ENCODE peak calls at places on chromosomes 4 and X, in four cellular contexts. P is GM03348; M is body of pancreas; D is CD8-positive, alpha-beta T cell. R is an unnamed sample.

GRCh38 chrX:45667666-45668065 is 467.0 kb upstream of the DIPK2B start:
- DNase-seq in P (no peak), M (no peak), D (no peak), R (no peak)

GRCh38 chr4:118904935-118905334 is 16.3 kb downstream of the SYNPO2 start:
- DNase-seq in P (no peak), M (peak; percentile 11), D (no peak), R (no peak)

GRCh38 chr4:38788327-38788726 is 5.5 kb upstream of the TLR10 start:
- DNase-seq in P (peak; percentile 6), M (no peak), D (no peak), R (no peak)

GRCh38 chr4:156799121-156799589 is 172.4 kb downstream of the PDGFC start:
- DNase-seq in P (peak; percentile 65), M (no peak), D (no peak), R (no peak)

GRCh38 chrX:110123331-110123782 is 120.4 kb downstream of the TMEM164 start:
- DNase-seq in P (no peak), M (no peak), D (no peak), R (no peak)

GRCh38 chr4:56995525-56995924 is 16.8 kb downstream of the POLR2B start:
- DNase-seq in P (peak; percentile 77), M (peak; percentile 67), D (no peak), R (no peak)

GRCh38 chrX:154384284-154384892 is 5.3 kb downstream of the EMD start:
- DNase-seq in P (no peak), M (no peak), D (no peak), R (no peak)

GRCh38 chrX:124737771-124738170 is 391.4 kb downstream of the SH2D1A start:
- DNase-seq in P (no peak), M (no peak), D (no peak), R (no peak)

GRCh38 chr4:108049406-108049805 is 59.7 kb downstream of the HADH start:
- DNase-seq in P (no peak), M (no peak), D (no peak), R (peak; percentile 78)

GRCh38 chrX:24178441-24178840 is 28.9 kb downstream of the ZFX start:
- DNase-seq in P (no peak), M (no peak), D (no peak), R (no peak)

GRCh38 chrX:9656277-9656676 is 109.4 kb downstream of the GPR143 start:
- DNase-seq in P (no peak), M (peak; percentile 35), D (no peak), R (no peak)

GRCh38 chr4:55866290-55866907 is 13.0 kb downstream of the EXOC1 start:
- DNase-seq in P (peak; percentile 69), M (no peak), D (no peak), R (no peak)

GRCh38 chrX:22526339-22526738 is 253.6 kb downstream of the CBLL2 start:
- DNase-seq in P (peak; percentile 51), M (no peak), D (no peak), R (no peak)

GRCh38 chr4:37324526-37324925 is 80.0 kb downstream of the NWD2 start:
- DNase-seq in P (no peak), M (no peak), D (no peak), R (no peak)

GRCh38 chrX:18873189-18873791 is 110.6 kb downstream of the PHKA2 start:
- DNase-seq in P (peak; percentile 68), M (no peak), D (no peak), R (peak; percentile 63)

GRCh38 chrX:102516314-102516936 is at the start of gene TMSB15A:
- DNase-seq in P (peak; percentile 85), M (peak; percentile 73), D (peak; percentile 52), R (peak; percentile 83)

GRCh38 chrX:124346064-124346876 is at the start of gene SH2D1A:
- DNase-seq in P (no peak), M (no peak), D (peak; percentile 30), R (peak; percentile 69)

GRCh38 chr4:130147618-130148017 is 1051.7 kb downstream of the C4orf33 start:
- DNase-seq in P (no peak), M (no peak), D (no peak), R (no peak)

GRCh38 chrX:95248386-95248785 is 1436.3 kb upstream of the DIAPH2 start:
- DNase-seq in P (no peak), M (no peak), D (no peak), R (no peak)

GRCh38 chr4:186651624-186652023 is 72.0 kb downstream of the FAT1 start:
- DNase-seq in P (no peak), M (peak; percentile 92), D (no peak), R (no peak)

GRCh38 chrX:41148553-41148952 is 63.3 kb downstream of the USP9X start:
- DNase-seq in P (peak; percentile 7), M (no peak), D (no peak), R (no peak)

R was measured in activated effector memory CD4-positive, alpha-beta T cell treated with anti-CD3 and anti-CD28 coated beads, Interleukin-2, amount 50 U/mL, for 16 hours.